ENCODE peak calls at places on chromosomes 16 and 17, in ten cellular contexts. J, R, M, W, Y, H, F, S, Q and K are unnamed samples. For H3K9me3, the result is how much of the 10 kb centered on the place peaks cover.

GRCh38 chr16:22055881-22056280 is 36.5 kb upstream of the VWA3A start:
- DNase-seq in J (no peak), R (no peak), M (no peak), W (no peak), Y (no peak), H (no peak), F (no peak), S (no peak), Q (no peak), K (no peak)

GRCh38 chr17:37490022-37490587 is 414 bp downstream of the DUSP14 start:
- DNase-seq in J (peak), R (peak), M (peak), W (peak), Y (peak), H (peak), F (no peak), S (peak), Q (peak), K (peak)

GRCh38 chr16:5075637-5076036 is 4.0 kb downstream of the ALG1 start:
- DNase-seq in J (no peak), R (no peak), M (no peak), W (no peak), Y (no peak), H (no peak), F (no peak), S (no peak), Q (peak), K (no peak)

GRCh38 chr17:73013816-73014663 is 78.4 kb downstream of the SLC39A11 start:
- DNase-seq in J (no peak), R (no peak), M (no peak), W (no peak), Y (peak), H (no peak), F (peak), S (no peak), Q (no peak), K (no peak)

GRCh38 chr17:1762233-1762905 is 509 bp downstream of the SERPINF1 start:
- DNase-seq in J (no peak), R (peak), M (no peak), W (no peak), Y (no peak), H (peak), F (no peak), S (peak), Q (no peak), K (peak)

GRCh38 chr17:6402258-6402657 is 32.7 kb downstream of the AIPL1 start:
- DNase-seq in J (no peak), R (no peak), M (no peak), W (no peak), Y (no peak), H (no peak), F (no peak), S (no peak), Q (no peak), K (no peak)

GRCh38 chr16:57132470-57132869 is 40.1 kb downstream of the CPNE2 start:
- DNase-seq in J (no peak), R (no peak), M (no peak), W (no peak), Y (peak), H (no peak), F (no peak), S (no peak), Q (no peak), K (no peak)

GRCh38 chr16:50838885-50839284 is 97.0 kb downstream of the CYLD start:
- DNase-seq in J (no peak), R (no peak), M (no peak), W (no peak), Y (no peak), H (no peak), F (no peak), S (no peak), Q (no peak), K (no peak)

GRCh38 chr16:22205577-22206012 is 483 bp upstream of the EEF2K start:
- DNase-seq in J (no peak), R (no peak), M (no peak), W (no peak), Y (no peak), H (no peak), F (no peak), S (no peak), Q (no peak), K (no peak)

GRCh38 chr16:46961373-46962353 is 11.8 kb downstream of the DNAJA2 start:
- DNase-seq in J (no peak), R (no peak), M (no peak), W (no peak), Y (no peak), H (no peak), F (no peak), S (no peak), Q (no peak), K (no peak)

GRCh38 chr16:25544294-25544693 is 147.5 kb upstream of the HS3ST4 start:
- DNase-seq in J (no peak), R (no peak), M (no peak), W (no peak), Y (no peak), H (no peak), F (no peak), S (no peak), Q (no peak), K (no peak)

GRCh38 chr17:15348030-15348429 is 6.6 kb upstream of the TEKT3 start:
- DNase-seq in J (no peak), R (no peak), M (peak), W (no peak), Y (peak), H (no peak), F (no peak), S (no peak), Q (no peak), K (no peak)

GRCh38 chr16:27225536-27226360 is 22.4 kb downstream of the KDM8 start:
- DNase-seq in J (no peak), R (no peak), M (no peak), W (peak), Y (peak), H (no peak), F (no peak), S (peak), Q (peak), K (peak)

GRCh38 chr17:78252111-78252634 is 20.7 kb downstream of the TMEM235 start:
- DNase-seq in J (no peak), R (peak), M (no peak), W (peak), Y (peak), H (no peak), F (no peak), S (no peak), Q (peak), K (no peak)

GRCh38 chr16:54930034-54930938 is at the start of gene IRX5:
- DNase-seq in J (peak), R (peak), M (peak), W (peak), Y (peak), H (peak), F (peak), S (peak), Q (peak), K (peak)

GRCh38 chr17:14940112-14940945 is 324.8 kb downstream of the PMP22 start:
- DNase-seq in J (no peak), R (no peak), M (peak), W (no peak), Y (no peak), H (no peak), F (no peak), S (no peak), Q (no peak), K (no peak)

GRCh38 chr16:88063201-88063773 is 112.1 kb downstream of the BANP start:
- DNase-seq in J (no peak), R (peak), M (peak), W (no peak), Y (no peak), H (peak), F (peak), S (peak), Q (peak), K (peak)

GRCh38 chr17:40726919-40727318 is 23.4 kb upstream of the KRT24 start:
- DNase-seq in J (no peak), R (no peak), M (no peak), W (no peak), Y (no peak), H (no peak), F (peak), S (no peak), Q (no peak), K (no peak)

GRCh38 chr16:66798162-66798561 is 3.2 kb downstream of the TERB1 start:
- DNase-seq in J (no peak), R (no peak), M (no peak), W (no peak), Y (no peak), H (no peak), F (no peak), S (no peak), Q (no peak), K (no peak)

GRCh38 chr17:64491034-64491860 is 5.6 kb downstream of the POLG2 start:
- DNase-seq in J (no peak), R (no peak), M (no peak), W (no peak), Y (peak), H (no peak), F (no peak), S (no peak), Q (no peak), K (no peak)

GRCh38 chr16:71778780-71779179 is 29.9 kb downstream of the AP1G1 start:
- DNase-seq in J (no peak), R (no peak), M (no peak), W (no peak), Y (no peak), H (no peak), F (no peak), S (no peak), Q (no peak), K (no peak)

GRCh38 chr17:77619326-77619725 is 339.2 kb upstream of the TNRC6C start:
- DNase-seq in J (no peak), R (peak), M (no peak), W (no peak), Y (no peak), H (no peak), F (no peak), S (no peak), Q (no peak), K (no peak)

GRCh38 chr17:45311762-45312476 is 4.9 kb downstream of the MAP3K14 start:
- DNase-seq in J (peak), R (peak), M (no peak), W (peak), Y (peak), H (peak), F (peak), S (peak), Q (peak), K (no peak)

GRCh38 chr17:56887552-56888467 is 26.0 kb downstream of the TRIM25 start:
- DNase-seq in J (no peak), R (no peak), M (no peak), W (peak), Y (peak), H (no peak), F (peak), S (no peak), Q (no peak), K (no peak)

GRCh38 chr16:57676624-57677085 is 8.5 kb downstream of the ADGRG3 start:
- DNase-seq in J (no peak), R (peak), M (no peak), W (no peak), Y (no peak), H (no peak), F (no peak), S (peak), Q (no peak), K (no peak)

GRCh38 chr17:48510761-48511604 is 19.8 kb downstream of the HOXB1 start:
- DNase-seq in J (no peak), R (no peak), M (no peak), W (no peak), Y (no peak), H (no peak), F (no peak), S (no peak), Q (no peak), K (no peak)

GRCh38 chr16:78292726-78293380 is 193.4 kb downstream of the WWOX start:
- DNase-seq in J (no peak), R (no peak), M (peak), W (no peak), Y (no peak), H (no peak), F (no peak), S (no peak), Q (no peak), K (no peak)

GRCh38 chr16:51392651-51393187 is 241.6 kb upstream of the SALL1 start:
- DNase-seq in J (no peak), R (no peak), M (peak), W (no peak), Y (no peak), H (no peak), F (no peak), S (no peak), Q (no peak), K (peak)

GRCh38 chr17:79153367-79154130 is 78.9 kb downstream of the ENGASE start:
- DNase-seq in J (no peak), R (no peak), M (no peak), W (no peak), Y (no peak), H (no peak), F (no peak), S (no peak), Q (no peak), K (no peak)

GRCh38 chr16:87169509-87169985 is 147.6 kb downstream of the C16orf95 start:
- DNase-seq in J (no peak), R (no peak), M (no peak), W (no peak), Y (no peak), H (no peak), F (no peak), S (no peak), Q (no peak), K (no peak)

DNA sequence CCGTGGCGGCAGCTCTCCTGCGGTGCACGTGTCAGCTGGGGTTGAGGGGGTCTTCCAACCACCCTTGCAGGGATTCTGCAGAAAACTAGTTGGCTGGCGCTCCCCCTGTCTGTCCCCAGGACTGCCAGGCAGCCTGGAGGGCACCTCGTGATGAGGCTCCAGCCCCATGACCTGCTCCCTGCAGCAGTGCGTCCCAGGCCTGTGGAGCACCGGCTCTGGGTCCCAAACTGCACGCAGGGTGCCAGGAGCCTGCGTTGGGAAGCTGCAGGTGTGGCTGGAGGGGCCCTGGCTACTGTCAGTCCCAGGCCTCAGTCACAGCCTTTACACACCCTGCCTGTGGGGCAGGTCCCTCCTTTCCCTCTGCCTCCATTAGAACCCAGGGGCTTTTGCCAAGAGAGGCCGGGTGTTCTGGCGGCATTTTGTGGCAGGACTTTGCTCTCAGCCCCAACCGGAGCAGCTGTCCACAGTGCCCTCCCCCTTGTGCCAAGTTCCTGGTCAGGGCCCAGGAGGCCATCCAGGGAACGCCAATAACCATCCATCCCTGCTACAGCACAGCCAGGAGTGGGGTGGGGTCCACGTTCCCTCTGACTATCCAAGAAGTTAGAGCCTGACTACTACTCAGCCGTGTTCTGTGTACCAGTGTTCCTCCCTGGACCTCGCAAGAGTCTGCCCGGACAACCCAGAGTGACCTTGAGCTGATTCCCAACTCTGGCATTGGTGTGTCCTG is 9.2 kb downstream of the CHMP6 start:
- DNase-seq in J (no peak), R (no peak), M (no peak), W (peak), Y (no peak), H (no peak), F (no peak), S (peak), Q (peak), K (peak)
- H3K27ac ChIP-seq in J (no peak), R (no peak), M (no peak), W (no peak), Y (no peak), H (no peak), F (no peak), S (no peak), Q (no peak), K (no peak)

DNA sequence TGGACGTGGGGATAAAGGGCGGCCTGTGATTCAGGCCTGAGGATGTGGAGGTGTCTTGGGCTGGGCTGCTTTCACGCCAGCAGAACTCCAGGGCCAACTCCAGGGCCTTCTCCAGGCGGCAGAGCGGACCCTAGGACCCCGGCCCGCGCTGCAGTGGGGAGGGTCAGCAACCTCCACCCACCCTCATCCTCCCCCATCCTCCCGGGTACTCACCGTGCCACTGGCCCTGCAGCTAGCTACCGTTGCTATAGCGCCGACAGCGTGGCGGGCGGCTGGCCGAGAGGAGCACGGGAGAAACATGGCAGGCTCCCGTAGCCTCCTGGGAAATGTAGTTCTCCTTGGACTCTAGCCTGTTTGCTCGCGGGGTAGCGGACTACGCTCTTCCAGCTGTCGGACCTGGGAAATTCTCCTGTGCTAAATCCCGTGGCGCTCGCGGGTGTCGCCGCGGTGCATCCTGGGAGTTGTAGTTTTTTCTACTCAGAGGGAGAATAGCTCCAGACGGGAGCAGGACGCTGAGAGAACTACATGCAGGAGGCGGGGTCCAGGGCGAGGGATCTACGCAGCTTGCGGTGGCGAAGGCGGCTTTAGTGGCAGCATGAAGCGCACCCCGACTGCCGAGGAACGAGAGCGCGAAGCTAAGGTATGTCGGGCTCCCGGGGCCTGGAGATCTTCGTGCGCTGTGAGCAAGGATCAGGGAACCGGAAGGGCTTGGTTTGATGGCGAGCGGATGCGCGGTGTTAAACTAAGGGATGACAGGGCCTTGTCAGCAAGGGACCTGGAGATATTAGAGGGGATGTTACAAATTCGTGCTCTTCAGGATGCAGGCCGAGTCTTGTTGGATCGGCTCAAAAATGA is at the start of the genes FTO and RPGRIP1L:
- DNase-seq in J (peak), R (peak), M (peak), W (peak), Y (peak), H (peak), F (peak), S (peak), Q (peak), K (peak)
- TF ChIP-seq POLR2A in J (peak), R (no peak), M (peak), W (no peak), Y (no peak), H (no peak), F (no peak), S (peak), Q (no peak), K (no peak)

GRCh38 chr16:31916056-31916488 is 42.5 kb downstream of the ZNF267 start:
- DNase-seq in J (no peak), R (no peak), M (no peak), W (no peak), Y (no peak), H (no peak), F (no peak), S (no peak), Q (no peak), K (no peak)
- H3K9me3 ChIP-seq in J (under half), R (under half), M (under half), W (half or more), Y (under half), H (under half), F (half or more), S (half or more), Q (half or more), K (under half)

DNA sequence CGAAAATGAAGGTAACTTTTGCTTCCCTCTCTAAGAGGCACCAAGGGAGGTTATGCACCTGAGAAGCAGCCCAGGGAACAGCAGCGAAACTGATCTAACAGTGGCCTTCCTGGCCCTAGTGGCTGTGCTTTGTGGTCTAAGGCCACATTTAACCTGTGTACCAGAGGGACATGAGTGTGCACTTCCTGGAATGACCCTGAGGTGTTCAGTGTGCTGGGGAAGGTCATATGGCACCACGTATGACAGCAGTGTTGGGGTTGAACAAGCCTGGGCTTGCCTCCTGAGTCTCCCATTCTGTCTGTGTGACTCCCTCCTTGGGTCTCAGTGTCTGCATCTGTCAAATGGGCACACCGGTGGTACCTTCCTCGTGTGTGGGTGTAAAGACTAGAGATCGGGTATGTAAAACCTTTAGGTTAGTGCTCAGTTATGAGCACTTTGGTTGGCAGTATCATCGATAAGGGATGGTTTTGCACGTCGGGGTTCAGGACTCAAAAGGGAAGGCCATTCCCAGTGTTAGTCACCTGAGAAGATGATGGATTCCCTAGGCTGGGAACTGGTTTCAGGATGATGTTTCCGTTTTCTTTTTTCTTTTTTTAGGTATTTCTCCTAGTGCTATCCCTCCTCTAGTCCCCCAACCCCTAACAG is 31.9 kb downstream of the PLCG2 start:
- DNase-seq in J (no peak), R (no peak), M (no peak), W (no peak), Y (peak), H (no peak), F (no peak), S (no peak), Q (no peak), K (no peak)
- H3K27ac ChIP-seq in J (no peak), R (no peak), M (no peak), W (no peak), Y (peak), H (no peak), F (no peak), S (no peak), Q (peak), K (no peak)

GRCh38 chr16:84821179-84821578 is 1.4 kb downstream of the CRISPLD2 start:
- DNase-seq in J (no peak), R (peak), M (no peak), W (no peak), Y (no peak), H (no peak), F (no peak), S (no peak), Q (no peak), K (no peak)

GRCh38 chr16:84823484-84823883 is 3.7 kb downstream of the CRISPLD2 start:
- DNase-seq in J (no peak), R (peak), M (no peak), W (no peak), Y (no peak), H (no peak), F (no peak), S (peak), Q (no peak), K (no peak)

GRCh38 chr16:84820771-84821170 is 986 bp downstream of the CRISPLD2 start:
- DNase-seq in J (no peak), R (peak), M (no peak), W (no peak), Y (no peak), H (no peak), F (no peak), S (peak), Q (no peak), K (peak)

GRCh38 chr16:84822990-84823389 is 3.2 kb downstream of the CRISPLD2 start:
- DNase-seq in J (no peak), R (no peak), M (no peak), W (no peak), Y (no peak), H (no peak), F (no peak), S (no peak), Q (no peak), K (no peak)

GRCh38 chr16:84821728-84822676 is 2.2 kb downstream of the CRISPLD2 start:
- DNase-seq in J (no peak), R (peak), M (no peak), W (no peak), Y (no peak), H (peak), F (no peak), S (peak), Q (no peak), K (no peak)
- TF ChIP-seq POLR2A in J (no peak), R (no peak), M (peak), W (no peak), Y (no peak), H (no peak), F (no peak), S (no peak), Q (no peak), K (no peak)